ENCODE peak calls at places on chromosomes 11 and 22, in four cellular contexts. O, M, H and A are unnamed samples.

GRCh38 chr11:86537541-86538222 is 134.7 kb downstream of the ME3 start:
- DNase-seq in O (no peak), M (no peak), H (no peak), A (peak)

GRCh38 chr22:33829549-33830280 is 90.6 kb downstream of the LARGE1 start:
- DNase-seq in O (no peak), M (no peak), H (no peak), A (no peak)

GRCh38 chr11:10588904-10589303 is 20.4 kb upstream of the LYVE1 start:
- DNase-seq in O (no peak), M (no peak), H (peak), A (no peak)

GRCh38 chr11:130314184-130314748 is 451 bp downstream of the ZBTB44 start:
- DNase-seq in O (peak), M (peak), H (peak), A (peak)

GRCh38 chr11:16769386-16769785 is 30.9 kb downstream of the C11orf58 start:
- DNase-seq in O (no peak), M (no peak), H (no peak), A (no peak)

GRCh38 chr11:128532016-128532570 is 55.3 kb downstream of the ETS1 start:
- DNase-seq in O (no peak), M (no peak), H (no peak), A (no peak)

GRCh38 chr22:19820880-19821522 is 33.7 kb downstream of the GNB1L start:
- DNase-seq in O (no peak), M (no peak), H (no peak), A (no peak)

GRCh38 chr22:41050873-41051272 is 41.5 kb upstream of the EP300 start:
- DNase-seq in O (no peak), M (no peak), H (no peak), A (no peak)

GRCh38 chr11:62120466-62120865 is 3.3 kb upstream of the INCENP start:
- DNase-seq in O (no peak), M (no peak), H (no peak), A (no peak)

GRCh38 chr22:38317995-38318715 is 922 bp upstream of the CSNK1E start:
- DNase-seq in O (no peak), M (peak), H (peak), A (peak)

GRCh38 chr22:41302016-41302767 is 867 bp downstream of the ZC3H7B start:
- DNase-seq in O (peak), M (no peak), H (no peak), A (no peak)

GRCh38 chr11:123034587-123034986 is 27.3 kb downstream of the HSPA8 start:
- DNase-seq in O (no peak), M (no peak), H (no peak), A (no peak)

GRCh38 chr22:21587803-21588611 is 20.5 kb downstream of the UBE2L3 start:
- DNase-seq in O (no peak), M (no peak), H (peak), A (no peak)

GRCh38 chr11:30697032-30697431 is 110.9 kb upstream of the MPPED2 start:
- DNase-seq in O (no peak), M (no peak), H (no peak), A (no peak)

GRCh38 chr11:94183886-94184264 is 55.2 kb downstream of the PANX1 start:
- DNase-seq in O (peak), M (peak), H (peak), A (peak)

GRCh38 chr22:42283288-42284229 is 13.1 kb upstream of the TCF20 start:
- DNase-seq in O (no peak), M (no peak), H (no peak), A (no peak)

GRCh38 chr22:35480143-35480542 is 60.5 kb upstream of the RASD2 start:
- DNase-seq in O (no peak), M (no peak), H (no peak), A (no peak)

GRCh38 chr11:59283825-59284772 is 71.4 kb upstream of the MPEG1 start:
- DNase-seq in O (peak), M (peak), H (peak), A (peak)

GRCh38 chr11:47060807-47061206 is 115.9 kb downstream of the ARFGAP2 start:
- DNase-seq in O (no peak), M (no peak), H (peak), A (no peak)

GRCh38 chr22:35218079-35218478 is 39.2 kb upstream of the HMGXB4 start:
- DNase-seq in O (no peak), M (no peak), H (no peak), A (no peak)

GRCh38 chr11:19746081-19746480 is 33.4 kb downstream of the NAV2 start:
- DNase-seq in O (no peak), M (no peak), H (no peak), A (no peak)

DNA sequence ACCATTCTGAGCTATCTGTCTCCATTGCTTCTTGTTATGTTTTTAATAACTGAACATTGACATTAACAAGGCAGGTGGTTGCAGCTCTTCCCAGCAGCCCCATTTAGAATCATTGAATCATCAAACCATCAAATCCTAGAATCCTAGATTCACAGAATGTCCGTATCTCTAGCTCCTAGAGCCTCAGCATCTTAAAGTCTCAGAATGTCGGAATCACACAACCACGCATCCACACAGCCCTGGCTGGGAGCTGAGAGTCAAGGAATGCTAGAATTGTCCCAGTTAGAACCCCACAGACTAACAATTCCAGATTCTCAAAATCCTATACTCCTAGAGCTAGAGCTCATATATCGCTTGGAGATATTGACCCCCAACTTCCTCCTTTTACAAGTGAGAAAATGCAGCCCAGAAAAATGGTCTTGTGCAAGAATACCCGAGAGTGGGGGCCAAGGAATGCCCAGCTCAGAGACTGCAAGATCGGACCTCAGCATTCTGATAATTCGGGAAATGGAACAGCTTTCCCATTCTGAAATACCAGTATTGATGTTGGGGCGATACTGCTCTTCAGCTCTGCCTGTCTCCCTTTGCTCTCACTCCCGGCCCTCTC is 38.8 kb downstream of the PDE2A start:
- DNase-seq in O (no peak), M (no peak), H (no peak), A (no peak)
- TF ChIP-seq HMGXB4 in O (no peak), M (no peak), H (no peak), A (no peak)

GRCh38 chr11:7892751-7893356 is 38.2 kb downstream of the OR10A6 start:
- DNase-seq in O (no peak), M (peak), H (peak), A (peak)
- TF ChIP-seq HMGXB4 in O (no peak), M (no peak), H (no peak), A (no peak)

GRCh38 chr22:23094260-23094659 is 23.9 kb downstream of the GNAZ start:
- DNase-seq in O (no peak), M (no peak), H (no peak), A (no peak)
- TF ChIP-seq HMGXB4 in O (no peak), M (no peak), H (no peak), A (no peak)

GRCh38 chr11:112555491-112556364 is 295.1 kb upstream of the PLET1 start:
- DNase-seq in O (peak), M (peak), H (peak), A (peak)
- TF ChIP-seq HMGXB4 in O (peak), M (no peak), H (no peak), A (no peak)

DNA sequence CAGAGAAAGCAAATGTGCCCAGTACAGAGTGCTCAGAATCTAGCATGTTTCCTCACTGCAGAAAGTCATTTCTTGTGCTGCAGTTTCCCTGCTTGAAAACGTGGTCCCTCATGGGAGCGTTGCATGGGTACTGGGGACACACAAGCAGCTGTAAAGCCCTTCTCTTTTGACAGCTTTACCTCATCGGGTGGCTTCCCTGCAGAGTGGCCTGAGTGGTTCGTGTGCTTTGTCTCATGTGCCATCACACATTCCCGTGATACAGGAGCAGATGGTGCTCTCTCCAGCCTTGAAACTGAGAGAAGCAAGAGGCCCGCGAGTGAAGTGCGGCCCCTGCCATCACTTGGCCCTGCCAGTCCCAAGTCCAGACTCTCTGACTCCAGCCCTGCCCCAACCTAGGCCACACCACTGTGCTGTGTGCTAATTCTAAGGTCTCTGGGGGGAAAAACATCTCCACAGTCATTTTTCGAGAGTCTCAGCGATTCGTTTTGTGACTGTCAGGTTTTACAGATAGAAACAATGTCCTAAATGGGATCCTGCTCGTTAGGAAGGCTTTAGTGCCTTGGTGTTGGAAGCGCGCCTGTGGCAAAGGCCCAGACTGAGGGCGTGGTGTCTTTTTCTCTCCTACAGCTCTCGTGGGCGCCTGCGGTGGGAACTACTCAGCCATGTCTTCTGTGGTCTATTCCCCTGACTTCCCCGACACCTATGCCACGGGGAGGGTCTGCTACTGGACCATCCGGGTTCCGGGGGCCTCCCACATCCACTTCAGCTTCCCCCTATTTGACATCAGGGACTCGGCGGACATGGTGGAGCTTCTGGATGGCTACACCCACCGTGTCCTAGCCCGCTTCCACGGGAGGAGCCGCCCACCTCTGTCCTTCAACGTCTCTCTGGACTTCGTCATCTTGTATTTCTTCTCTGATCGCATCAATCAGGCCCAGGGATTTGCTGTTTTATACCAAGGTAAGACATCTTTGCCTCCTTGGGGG is 64.2 kb downstream of the KREMEN1 start:
- DNase-seq in O (no peak), M (no peak), H (no peak), A (no peak)
- TF ChIP-seq HMGXB4 in O (no peak), M (no peak), H (no peak), A (no peak)

GRCh38 chr11:120564573-120565301 is 53.2 kb downstream of the GRIK4 start:
- DNase-seq in O (peak), M (no peak), H (peak), A (no peak)
- TF ChIP-seq HMGXB4 in O (peak), M (no peak), H (no peak), A (no peak)

GRCh38 chr11:108733479-108734116 is 68.7 kb downstream of the DDX10 start:
- DNase-seq in O (no peak), M (no peak), H (peak), A (no peak)
- TF ChIP-seq HMGXB4 in O (no peak), M (no peak), H (no peak), A (no peak)

GRCh38 chr22:49021926-49022815 is 805.5 kb downstream of the BRD1 start:
- DNase-seq in O (peak), M (no peak), H (no peak), A (no peak)
- TF ChIP-seq HMGXB4 in O (no peak), M (no peak), H (no peak), A (no peak)